ENCODE peak calls at places on chromosomes 3 and 15, in eight cellular contexts. One of them, this sample, is unnamed.

GRCh38 chr3:102142379-102143058 is 292.3 kb upstream of the ZPLD1 start:
- DNase-seq in spleen: no peak
- DNase-seq in GM12891: no peak
- DNase-seq in breast epithelium: no peak
- DNase-seq in ovary: no peak
- DNase-seq in stomach: no peak
- DNase-seq in HepG2: no peak
- DNase-seq in uterus: no peak
- DNase-seq in this sample: no peak

GRCh38 chr15:93028632-93029612 is 60.1 kb downstream of the RGMA start:
- DNase-seq in uterus: peak
- DNase-seq in HepG2: no peak
- DNase-seq in stomach: peak
- DNase-seq in ovary: peak
- DNase-seq in breast epithelium: no peak
- DNase-seq in GM12891: no peak
- DNase-seq in spleen: peak
- DNase-seq in this sample: peak

GRCh38 chr3:128382221-128382807 is 84.4 kb downstream of the DNAJB8 start:
- DNase-seq in ovary: no peak
- DNase-seq in HepG2: no peak
- DNase-seq in breast epithelium: peak
- DNase-seq in stomach: peak
- DNase-seq in spleen: no peak
- DNase-seq in GM12891: no peak
- DNase-seq in uterus: peak
- DNase-seq in this sample: no peak

GRCh38 chr3:17743660-17743995 is 1.2 kb upstream of the TBC1D5 start:
- DNase-seq in breast epithelium: no peak
- DNase-seq in ovary: no peak
- DNase-seq in HepG2: no peak
- DNase-seq in stomach: no peak
- DNase-seq in uterus: no peak
- DNase-seq in spleen: no peak
- DNase-seq in GM12891: no peak
- DNase-seq in this sample: no peak

GRCh38 chr15:100597862-100598261 is 4.1 kb downstream of the LINS1 start:
- DNase-seq in GM12891: no peak
- DNase-seq in breast epithelium: no peak
- DNase-seq in ovary: no peak
- DNase-seq in spleen: no peak
- DNase-seq in stomach: no peak
- DNase-seq in uterus: no peak
- DNase-seq in HepG2: no peak
- DNase-seq in this sample: no peak

GRCh38 chr15:89104172-89104564 is 15.9 kb downstream of the ABHD2 start:
- DNase-seq in uterus: peak
- DNase-seq in stomach: no peak
- DNase-seq in ovary: peak
- DNase-seq in HepG2: no peak
- DNase-seq in GM12891: no peak
- DNase-seq in breast epithelium: no peak
- DNase-seq in spleen: no peak
- DNase-seq in this sample: no peak

GRCh38 chr15:58686286-58686685 is 63.2 kb downstream of the ADAM10 start:
- DNase-seq in uterus: no peak
- DNase-seq in breast epithelium: no peak
- DNase-seq in HepG2: no peak
- DNase-seq in spleen: no peak
- DNase-seq in ovary: no peak
- DNase-seq in GM12891: no peak
- DNase-seq in stomach: no peak
- DNase-seq in this sample: no peak

GRCh38 chr3:132399054-132399929 is 18.0 kb upstream of the DNAJC13 start:
- DNase-seq in ovary: no peak
- DNase-seq in uterus: no peak
- DNase-seq in HepG2: peak
- DNase-seq in stomach: no peak
- DNase-seq in spleen: no peak
- DNase-seq in GM12891: peak
- DNase-seq in breast epithelium: no peak
- DNase-seq in this sample: no peak

GRCh38 chr3:12301031-12301430 is 12.2 kb downstream of the PPARG start:
- DNase-seq in ovary: no peak
- DNase-seq in GM12891: no peak
- DNase-seq in uterus: no peak
- DNase-seq in HepG2: no peak
- DNase-seq in breast epithelium: no peak
- DNase-seq in stomach: no peak
- DNase-seq in spleen: no peak
- DNase-seq in this sample: no peak

GRCh38 chr15:58864602-58865419 is 68.7 kb downstream of the SLTM start:
- DNase-seq in uterus: peak
- DNase-seq in stomach: peak
- DNase-seq in spleen: peak
- DNase-seq in ovary: peak
- DNase-seq in breast epithelium: no peak
- DNase-seq in HepG2: peak
- DNase-seq in GM12891: peak
- DNase-seq in this sample: no peak

GRCh38 chr3:153835540-153835939 is 285.6 kb upstream of the ARHGEF26 start:
- DNase-seq in stomach: no peak
- DNase-seq in ovary: no peak
- DNase-seq in GM12891: no peak
- DNase-seq in uterus: no peak
- DNase-seq in spleen: no peak
- DNase-seq in breast epithelium: no peak
- DNase-seq in HepG2: no peak
- DNase-seq in this sample: no peak

GRCh38 chr3:48502728-48503168 is 1.2 kb downstream of the SHISA5 start:
- DNase-seq in breast epithelium: peak
- DNase-seq in HepG2: no peak
- DNase-seq in spleen: no peak
- DNase-seq in GM12891: no peak
- DNase-seq in ovary: peak
- DNase-seq in uterus: peak
- DNase-seq in stomach: peak
- DNase-seq in this sample: peak

GRCh38 chr3:48504051-48504946 is at the start of gene SHISA5:
- DNase-seq in breast epithelium: peak
- DNase-seq in ovary: peak
- DNase-seq in HepG2: no peak
- DNase-seq in uterus: peak
- DNase-seq in stomach: peak
- DNase-seq in GM12891: peak
- DNase-seq in spleen: peak
- DNase-seq in this sample: peak

GRCh38 chr3:48502121-48502520 is 1.9 kb downstream of the SHISA5 start:
- DNase-seq in GM12891: no peak
- DNase-seq in ovary: no peak
- DNase-seq in breast epithelium: no peak
- DNase-seq in uterus: no peak
- DNase-seq in spleen: no peak
- DNase-seq in HepG2: no peak
- DNase-seq in stomach: no peak
- DNase-seq in this sample: no peak

GRCh38 chr3:48505146-48505545 is 1.2 kb upstream of the SHISA5 start:
- DNase-seq in uterus: peak
- DNase-seq in spleen: peak
- DNase-seq in ovary: no peak
- DNase-seq in HepG2: no peak
- DNase-seq in breast epithelium: no peak
- DNase-seq in GM12891: no peak
- DNase-seq in stomach: no peak
- DNase-seq in this sample: no peak

DNA sequence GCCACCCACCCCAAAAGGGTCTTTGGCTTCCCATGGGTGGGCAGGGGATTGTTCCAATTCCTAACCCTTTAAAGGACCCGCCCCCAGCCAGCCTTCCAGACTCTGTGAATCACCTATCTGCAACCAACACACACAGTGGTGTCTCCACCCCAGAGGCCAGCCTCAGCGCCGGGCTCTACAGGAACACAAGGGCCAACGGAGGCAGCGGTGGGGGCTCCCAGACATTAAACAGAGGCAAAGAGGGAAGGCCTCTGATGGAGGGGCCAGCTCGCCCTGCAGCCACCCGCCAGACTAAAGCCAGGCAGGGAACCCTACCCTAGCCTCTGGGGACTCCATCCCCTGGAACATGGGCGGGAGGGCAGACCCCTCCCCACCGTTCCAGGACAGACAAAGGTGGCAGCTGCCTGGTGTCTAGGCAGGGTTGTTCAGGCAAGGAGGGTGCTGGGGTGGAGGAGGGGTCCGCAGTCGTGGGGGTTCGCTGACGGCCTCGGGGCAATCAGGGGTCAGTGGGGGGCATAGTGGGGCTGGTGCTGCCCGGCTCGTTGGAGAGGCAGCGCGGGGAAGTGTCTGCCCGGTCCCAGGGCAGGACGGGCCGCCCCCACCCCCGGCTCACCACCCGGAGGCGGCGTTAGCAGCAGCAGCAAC is 446 bp downstream of the SHISA5 start:
- DNase-seq in breast epithelium: no peak
- DNase-seq in spleen: peak
- DNase-seq in stomach: peak
- DNase-seq in HepG2: no peak
- DNase-seq in uterus: peak
- DNase-seq in GM12891: no peak
- DNase-seq in ovary: peak
- DNase-seq in this sample: peak
- TF ChIP-seq POLR2A in breast epithelium: no peak
- TF ChIP-seq POLR2A in spleen: no peak
- TF ChIP-seq POLR2A in stomach: no peak
- TF ChIP-seq POLR2A in HepG2: no peak
- TF ChIP-seq POLR2A in uterus: no peak
- TF ChIP-seq POLR2A in GM12891: no peak
- TF ChIP-seq POLR2A in ovary: peak
- TF ChIP-seq POLR2A in this sample: no peak

DNA sequence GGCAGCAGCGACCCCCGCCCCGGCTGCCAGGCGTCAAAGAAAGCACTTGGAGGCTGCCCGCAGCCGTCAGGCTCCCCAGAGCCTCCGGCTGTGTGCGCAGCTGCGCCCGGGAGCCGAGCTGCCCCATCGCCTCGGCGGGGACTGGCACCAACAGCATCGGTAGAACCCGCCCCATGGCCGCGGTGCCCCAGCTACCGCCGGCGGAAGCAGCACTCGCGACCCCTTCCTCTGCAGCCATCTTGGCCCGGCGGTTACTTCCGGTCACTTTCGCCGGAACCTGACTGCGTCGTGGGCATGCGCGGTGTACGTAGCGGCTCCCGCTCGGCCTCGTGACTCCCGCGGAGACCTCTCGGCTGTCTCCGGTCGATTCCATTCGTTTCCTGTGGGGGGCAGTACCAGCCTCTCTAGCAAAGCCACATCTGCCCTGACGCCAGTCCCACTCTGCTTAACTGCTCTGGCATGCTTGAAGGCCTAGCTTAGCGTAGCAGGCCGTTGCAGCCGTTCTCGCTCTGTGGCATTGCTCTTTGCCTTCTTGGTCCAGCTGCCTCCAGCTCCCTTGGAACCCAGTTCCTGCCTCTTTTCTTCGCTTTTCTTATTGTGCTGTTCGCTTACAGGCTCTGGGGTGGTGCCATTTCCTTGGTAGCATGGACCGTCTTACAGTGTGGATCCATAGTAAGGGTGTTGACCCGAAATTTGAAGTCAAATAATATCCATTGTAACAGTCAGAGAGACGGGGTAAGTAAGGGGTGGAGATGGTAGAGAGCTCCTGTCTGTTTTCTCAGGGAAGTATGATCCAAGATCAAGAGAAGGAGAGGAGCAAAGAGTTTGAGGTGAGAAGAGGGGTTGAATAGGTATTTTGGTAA is at the start of gene SPG11:
- DNase-seq in stomach: peak
- DNase-seq in ovary: peak
- DNase-seq in spleen: peak
- DNase-seq in breast epithelium: peak
- DNase-seq in uterus: peak
- DNase-seq in HepG2: peak
- DNase-seq in GM12891: peak
- DNase-seq in this sample: peak
- TF ChIP-seq POLR2A in stomach: no peak
- TF ChIP-seq POLR2A in ovary: peak
- TF ChIP-seq POLR2A in spleen: peak
- TF ChIP-seq POLR2A in breast epithelium: peak
- TF ChIP-seq POLR2A in uterus: peak
- TF ChIP-seq POLR2A in HepG2: peak
- TF ChIP-seq POLR2A in GM12891: peak
- TF ChIP-seq POLR2A in this sample: no peak

DNA sequence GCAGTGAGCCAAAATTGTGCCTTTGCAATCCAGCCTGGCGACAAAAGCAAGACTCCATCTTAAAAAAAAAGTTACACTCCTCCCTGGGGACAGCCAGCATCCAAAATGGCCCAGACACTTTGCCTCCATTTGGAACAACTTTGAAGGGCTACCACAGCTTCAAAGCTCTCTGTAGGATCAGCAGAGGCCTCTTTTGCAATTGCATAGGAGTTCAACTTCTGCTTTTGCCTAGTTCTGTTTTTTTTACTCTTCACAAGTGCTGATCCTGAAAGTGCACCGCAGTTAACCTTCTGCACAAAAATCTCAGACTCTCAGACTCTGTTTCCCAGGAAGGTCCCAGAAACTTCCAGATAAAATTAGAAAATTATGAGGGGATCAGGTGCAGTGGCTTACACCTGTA is 25.2 kb upstream of the SLC4A7 start:
- DNase-seq in stomach: no peak
- DNase-seq in spleen: no peak
- DNase-seq in HepG2: no peak
- DNase-seq in uterus: no peak
- DNase-seq in ovary: no peak
- DNase-seq in GM12891: no peak
- DNase-seq in breast epithelium: no peak
- DNase-seq in this sample: no peak
- TF ChIP-seq POLR2A in stomach: no peak
- TF ChIP-seq POLR2A in spleen: no peak
- TF ChIP-seq POLR2A in HepG2: no peak
- TF ChIP-seq POLR2A in uterus: no peak
- TF ChIP-seq POLR2A in ovary: no peak
- TF ChIP-seq POLR2A in GM12891: no peak
- TF ChIP-seq POLR2A in breast epithelium: no peak
- TF ChIP-seq POLR2A in this sample: no peak

DNA sequence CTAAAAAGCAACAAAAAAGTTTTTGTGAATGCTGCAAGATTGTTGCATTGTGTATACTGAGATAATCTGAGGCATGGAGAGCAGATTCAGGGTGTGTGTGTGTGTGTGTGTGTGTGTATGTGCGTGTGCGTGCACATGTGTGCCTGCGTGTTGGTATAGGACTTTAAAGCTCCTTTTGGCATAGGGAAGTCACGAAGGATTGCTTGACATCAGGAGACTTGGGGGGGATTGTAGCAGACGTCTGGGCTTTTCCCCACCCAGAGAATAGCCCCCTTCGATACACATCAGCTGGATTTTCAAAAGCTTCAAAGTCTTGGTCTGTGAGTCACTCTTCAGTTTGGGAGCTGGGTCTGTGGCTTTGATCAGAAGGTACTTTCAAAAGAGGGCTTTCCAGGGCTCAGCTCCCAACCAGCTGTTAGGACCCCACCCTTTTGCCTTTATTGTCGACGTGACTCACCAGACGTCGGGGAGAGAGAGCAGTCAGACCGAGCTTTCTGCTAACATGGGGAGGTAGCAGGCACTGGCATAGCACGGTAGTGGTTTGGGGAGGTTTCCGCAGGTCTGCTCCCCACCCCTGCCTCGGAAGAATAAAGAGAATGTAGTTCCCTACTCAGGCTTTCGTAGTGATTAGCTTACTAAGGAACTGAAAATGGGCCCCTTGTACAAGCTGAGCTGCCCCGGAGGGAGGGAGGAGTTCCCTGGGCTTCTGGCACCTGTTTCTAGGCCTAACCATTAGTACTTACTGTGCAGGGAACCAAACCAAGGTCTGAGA is 4.7 kb downstream of the BHLHE40 start:
- DNase-seq in ovary: peak
- DNase-seq in uterus: peak
- DNase-seq in GM12891: peak
- DNase-seq in stomach: peak
- DNase-seq in HepG2: no peak
- DNase-seq in spleen: peak
- DNase-seq in breast epithelium: no peak
- DNase-seq in this sample: peak
- TF ChIP-seq POLR2A in ovary: no peak
- TF ChIP-seq POLR2A in uterus: no peak
- TF ChIP-seq POLR2A in GM12891: peak
- TF ChIP-seq POLR2A in stomach: no peak
- TF ChIP-seq POLR2A in HepG2: no peak
- TF ChIP-seq POLR2A in spleen: no peak
- TF ChIP-seq POLR2A in breast epithelium: no peak
- TF ChIP-seq POLR2A in this sample: no peak